ENCODE peak calls at places on chromosomes 4 and X, in eight cellular contexts. L is ascending aorta, W is lung, E is Panc1, A is heart right ventricle, D is A549, C is neuronal stem cell, O is uterus. P is an unnamed sample.

GRCh38 chrX:119118780-119119395 is 8.7 kb downstream of the KIAA1210 start:
- DNase-seq in L (no peak), W (no peak), E (peak; percentile 36), A (peak; percentile 40), D (peak; percentile 53), C (peak; percentile 31), O (peak; percentile 38), P (peak; percentile 50)

GRCh38 chr4:118360101-118360500 is 7.3 kb upstream of the PRSS12 start:
- DNase-seq in L (no peak), W (no peak), E (no peak), A (no peak), D (no peak), C (no peak), O (no peak), P (no peak)

GRCh38 chr4:82525287-82525898 is 36.4 kb downstream of the TMEM150C start:
- DNase-seq in L (no peak), W (no peak), E (no peak), A (no peak), D (no peak), C (no peak), O (no peak), P (no peak)

GRCh38 chr4:102429553-102429952 is 71.6 kb upstream of the NFKB1 start:
- DNase-seq in L (no peak), W (no peak), E (no peak), A (no peak), D (peak; percentile 90), C (no peak), O (no peak), P (no peak)

GRCh38 chr4:26311633-26312032 is 9.2 kb upstream of the RBPJ start:
- DNase-seq in L (no peak), W (no peak), E (no peak), A (no peak), D (no peak), C (no peak), O (no peak), P (no peak)

GRCh38 chr4:531076-531475 is 32.1 kb downstream of the PIGG start:
- DNase-seq in L (no peak), W (no peak), E (no peak), A (no peak), D (no peak), C (no peak), O (no peak), P (no peak)

GRCh38 chrX:153900806-153901752 is 3.4 kb upstream of the AVPR2 start:
- DNase-seq in L (peak; percentile 76), W (peak; percentile 41), E (no peak), A (peak; percentile 37), D (peak; percentile 44), C (no peak), O (peak; percentile 64), P (peak; percentile 32)

GRCh38 chr4:99062120-99062519 is 26.5 kb downstream of the ADH5 start:
- DNase-seq in L (no peak), W (no peak), E (no peak), A (no peak), D (peak; percentile 4), C (no peak), O (no peak), P (no peak)

GRCh38 chrX:24148118-24148517 is 1.4 kb upstream of the ZFX start:
- DNase-seq in L (no peak), W (no peak), E (no peak), A (no peak), D (no peak), C (no peak), O (no peak), P (no peak)

GRCh38 chrX:24151513-24151912 is 2.0 kb downstream of the ZFX start:
- DNase-seq in L (no peak), W (no peak), E (no peak), A (no peak), D (peak; percentile 29), C (no peak), O (no peak), P (no peak)

GRCh38 chrX:24150051-24150790 is 692 bp downstream of the ZFX start:
- DNase-seq in L (peak; percentile 95), W (peak; percentile 94), E (no peak), A (peak; percentile 82), D (peak; percentile 94), C (peak; percentile 80), O (peak; percentile 94), P (peak; percentile 75)

GRCh38 chrX:24148535-24149345 is 789 bp upstream of the ZFX start:
- DNase-seq in L (peak; percentile 69), W (peak; percentile 30), E (no peak), A (no peak), D (peak; percentile 63), C (peak; percentile 1), O (peak; percentile 55), P (peak; percentile 17)

GRCh38 chrX:24149346-24150050 is at the start of gene ZFX:
- DNase-seq in L (peak; percentile 85), W (peak; percentile 79), E (no peak), A (peak; percentile 69), D (peak; percentile 74), C (peak; percentile 24), O (peak; percentile 74), P (peak; percentile 52)
- H3K4me1 ChIP-seq in L (peaks cover 3% of the 10 kb centered on the region), W (peaks cover 6% of the 10 kb centered on the region), E (peaks cover 15% of the 10 kb centered on the region), A (peaks cover 66% of the 10 kb centered on the region), D (peaks cover 61% of the 10 kb centered on the region), C (no peaks in the 10 kb centered on the region), O (peaks cover 20% of the 10 kb centered on the region), P (peaks cover 3% of the 10 kb centered on the region)

DNA sequence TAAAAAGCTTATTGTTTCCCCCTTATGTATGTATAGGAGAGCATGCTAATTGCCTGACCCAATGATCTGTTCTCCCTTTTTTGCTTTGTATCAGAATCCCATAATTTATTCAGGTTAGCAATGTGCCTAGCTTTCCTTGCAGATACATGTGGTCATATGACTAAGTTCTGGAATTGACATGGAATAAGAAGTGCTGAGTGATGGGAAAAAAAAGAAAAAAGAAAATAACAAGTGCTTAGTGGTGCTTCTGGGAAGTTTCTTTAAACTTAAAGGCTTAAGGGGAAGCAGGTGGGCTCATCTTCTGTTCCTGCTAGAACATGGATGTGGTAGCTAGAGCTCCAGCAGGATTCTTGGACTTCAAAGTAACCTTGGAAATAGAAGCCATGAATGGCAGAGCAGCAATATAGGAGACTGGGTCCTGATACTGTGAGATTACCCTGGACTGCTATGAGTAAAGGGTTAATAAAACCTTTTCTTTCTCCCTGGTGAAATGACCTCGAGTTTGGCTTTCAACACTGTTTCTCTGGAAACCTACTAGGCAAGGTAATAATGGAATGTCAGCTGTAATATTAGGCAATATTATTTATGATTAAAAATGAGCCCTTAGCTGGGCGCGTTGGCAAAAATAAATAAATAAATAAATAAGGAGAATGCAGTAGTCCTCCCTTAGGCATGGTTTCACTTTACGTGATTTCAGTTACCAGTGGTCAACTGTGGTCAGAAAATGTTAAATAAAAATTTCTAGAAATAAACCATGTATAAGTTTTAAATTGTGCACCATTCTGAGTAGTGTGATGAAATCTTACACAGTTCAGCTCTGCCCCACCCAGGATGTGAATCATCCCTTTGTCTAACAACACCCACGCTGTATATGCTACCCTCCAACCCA is 16.7 kb upstream of the RBM41 start:
- DNase-seq in L (no peak), W (no peak), E (peak; percentile 24), A (no peak), D (peak; percentile 89), C (no peak), O (no peak), P (no peak)
- H3K4me1 ChIP-seq in L (no peaks in the 10 kb centered on the region), W (no peaks in the 10 kb centered on the region), E (no peaks in the 10 kb centered on the region), A (no peaks in the 10 kb centered on the region), D (peaks cover 30% of the 10 kb centered on the region), C (no peaks in the 10 kb centered on the region), O (no peaks in the 10 kb centered on the region), P (no peaks in the 10 kb centered on the region)

GRCh38 chr4:143357161-143357845 is 20.6 kb downstream of the GAB1 start:
- DNase-seq in L (no peak), W (no peak), E (no peak), A (no peak), D (no peak), C (no peak), O (no peak), P (no peak)

GRCh38 chr4:143354990-143355389 is 18.3 kb downstream of the GAB1 start:
- DNase-seq in L (no peak), W (no peak), E (no peak), A (no peak), D (no peak), C (no peak), O (no peak), P (no peak)

GRCh38 chr4:143355540-143356217 is 19.0 kb downstream of the GAB1 start:
- DNase-seq in L (no peak), W (no peak), E (no peak), A (no peak), D (no peak), C (no peak), O (no peak), P (no peak)

GRCh38 chr4:143358419-143358818 is 21.7 kb downstream of the GAB1 start:
- DNase-seq in L (no peak), W (no peak), E (no peak), A (no peak), D (no peak), C (no peak), O (no peak), P (no peak)

GRCh38 chr4:143356493-143356892 is 19.8 kb downstream of the GAB1 start:
- DNase-seq in L (no peak), W (no peak), E (no peak), A (no peak), D (no peak), C (no peak), O (no peak), P (no peak)
- H3K4me1 ChIP-seq in L (peaks cover 22% of the 10 kb centered on the region), W (peaks cover 4% of the 10 kb centered on the region), E (no peaks in the 10 kb centered on the region), A (peaks cover 98% of the 10 kb centered on the region), D (peaks cover 38% of the 10 kb centered on the region), C (peaks cover 2% of the 10 kb centered on the region), O (peaks cover 33% of the 10 kb centered on the region), P (peaks cover 31% of the 10 kb centered on the region)

GRCh38 chr4:2874861-2875260 is 31.2 kb downstream of the ADD1 start:
- DNase-seq in L (no peak), W (no peak), E (no peak), A (no peak), D (no peak), C (no peak), O (no peak), P (no peak)

GRCh38 chr4:2871911-2872310 is 28.3 kb downstream of the ADD1 start:
- DNase-seq in L (no peak), W (no peak), E (no peak), A (no peak), D (no peak), C (no peak), O (no peak), P (no peak)

GRCh38 chr4:2871466-2871865 is 27.8 kb downstream of the ADD1 start:
- DNase-seq in L (no peak), W (no peak), E (no peak), A (no peak), D (no peak), C (no peak), O (no peak), P (no peak)

GRCh38 chr4:2875556-2875955 is 31.9 kb downstream of the ADD1 start:
- DNase-seq in L (no peak), W (no peak), E (no peak), A (no peak), D (no peak), C (no peak), O (no peak), P (no peak)

DNA sequence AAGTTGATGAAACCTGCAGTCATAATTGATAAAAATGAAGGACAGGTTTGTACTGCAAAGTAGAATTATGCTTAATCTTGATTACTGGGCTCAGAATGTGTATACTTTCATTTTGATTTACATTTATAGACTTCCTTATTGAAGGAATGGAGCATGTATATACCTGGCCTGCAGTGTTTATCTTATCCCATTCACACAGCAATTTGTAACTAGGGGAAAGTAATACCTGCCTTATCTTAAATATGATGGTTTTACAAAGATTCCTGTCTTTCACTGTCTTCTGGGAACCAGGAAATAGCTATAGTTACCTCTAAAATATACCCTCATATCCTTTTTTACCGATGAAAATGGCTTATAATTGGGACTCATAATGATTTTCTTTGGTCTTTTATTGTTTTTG is 29.7 kb downstream of the ADD1 start:
- DNase-seq in L (no peak), W (no peak), E (no peak), A (no peak), D (no peak), C (no peak), O (no peak), P (no peak)
- H3K4me1 ChIP-seq in L (peaks cover 6% of the 10 kb centered on the region), W (peaks cover 18% of the 10 kb centered on the region), E (no peaks in the 10 kb centered on the region), A (peaks cover 80% of the 10 kb centered on the region), D (peaks cover 21% of the 10 kb centered on the region), C (peaks cover 18% of the 10 kb centered on the region), O (peaks cover 5% of the 10 kb centered on the region), P (no peaks in the 10 kb centered on the region)

P was measured in breast epithelium.